ENCODE peak calls at places on chromosomes 12 and 14, in seven cellular contexts. P is H9, L is mesendoderm, O is IMR-90, D is mesenchymal stem cell, B is trophoblast cell, V is H1. A is an unnamed sample.

GRCh38 chr14:28142400-28143015 is 624.1 kb upstream of the FOXG1 start:
- DNase-seq in P (no peak), L (peak; percentile 22), O (no peak), D (no peak), B (no peak), V (no peak), A (no peak)

GRCh38 chr12:6821674-6822433 is at the start of gene GPR162:
- DNase-seq in P (peak; percentile 91), L (peak; percentile 84), O (peak; percentile 48), D (peak; percentile 74), B (no peak), V (peak; percentile 82), A (peak; percentile 70)

GRCh38 chr14:52954346-52955214 is 3.7 kb upstream of the FERMT2 start:
- DNase-seq in P (no peak), L (peak; percentile 85), O (peak; percentile 91), D (peak; percentile 63), B (no peak), V (no peak), A (no peak)

GRCh38 chr12:52037248-52037861 is 13.9 kb upstream of the NR4A1 start:
- DNase-seq in P (peak; percentile 61), L (peak; percentile 72), O (peak; percentile 46), D (peak; percentile 74), B (peak; percentile 75), V (peak; percentile 75), A (no peak)

GRCh38 chr12:52657305-52657902 is 5.4 kb upstream of the KRT2 start:
- DNase-seq in P (peak; percentile 5), L (no peak), O (no peak), D (no peak), B (no peak), V (no peak), A (no peak)

GRCh38 chr12:22101749-22102243 is 55.8 kb downstream of the CMAS start:
- DNase-seq in P (no peak), L (no peak), O (peak; percentile 89), D (peak; percentile 83), B (no peak), V (no peak), A (no peak)

GRCh38 chr12:1917172-1918070 is 1.0 kb downstream of the CACNA2D4 start:
- DNase-seq in P (peak; percentile 22), L (no peak), O (no peak), D (no peak), B (no peak), V (no peak), A (no peak)

GRCh38 chr14:31090872-31091764 is 64.9 kb upstream of the STRN3 start:
- DNase-seq in P (no peak), L (no peak), O (peak; percentile 97), D (peak; percentile 99), B (peak; percentile 7), V (no peak), A (no peak)

GRCh38 chr12:58592817-58593216 is 327.5 kb downstream of the LRIG3 start:
- DNase-seq in P (no peak), L (no peak), O (no peak), D (no peak), B (no peak), V (no peak), A (no peak)

GRCh38 chr12:89593233-89593632 is 67.4 kb upstream of the POC1B start:
- DNase-seq in P (no peak), L (no peak), O (no peak), D (no peak), B (no peak), V (no peak), A (no peak)

GRCh38 chr12:112798019-112798760 is 6.6 kb downstream of the RPH3A start:
- DNase-seq in P (no peak), L (no peak), O (no peak), D (no peak), B (no peak), V (no peak), A (no peak)

GRCh38 chr12:112795582-112795981 is 4.0 kb downstream of the RPH3A start:
- DNase-seq in P (no peak), L (no peak), O (no peak), D (no peak), B (no peak), V (no peak), A (no peak)

GRCh38 chr12:112792743-112793142 is 1.2 kb downstream of the RPH3A start:
- DNase-seq in P (no peak), L (no peak), O (no peak), D (no peak), B (no peak), V (no peak), A (no peak)

GRCh38 chr12:112794721-112795486 is 3.4 kb downstream of the RPH3A start:
- DNase-seq in P (no peak), L (no peak), O (no peak), D (no peak), B (no peak), V (no peak), A (no peak)

DNA sequence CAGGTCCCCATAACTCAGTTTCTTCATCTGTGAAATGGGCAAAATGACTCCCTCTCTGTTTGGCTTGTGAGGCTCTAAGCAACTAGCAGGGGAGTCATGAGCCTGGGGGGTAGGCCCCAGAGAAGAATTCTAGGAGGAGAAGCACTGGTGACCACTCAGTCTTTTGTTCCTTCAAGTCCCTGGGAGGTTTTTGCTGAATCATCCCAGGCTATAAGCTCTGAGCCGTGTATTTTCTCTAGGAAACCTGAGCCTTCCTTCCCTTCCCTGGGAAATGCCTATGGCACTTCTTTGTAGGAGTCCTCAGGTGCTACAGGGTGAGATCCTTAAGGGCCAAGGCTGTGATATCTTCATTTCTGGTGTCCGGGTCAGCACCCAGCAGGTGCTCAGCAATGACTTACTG is 4.5 kb downstream of the RPH3A start:
- DNase-seq in P (peak; percentile 50), L (peak; percentile 68), O (no peak), D (no peak), B (no peak), V (no peak), A (no peak)
- H2BK5ac ChIP-seq in P (no peak overlapping the region), L (no peak overlapping the region), O (no peak overlapping the region), D (no peak overlapping the region), B (no peak overlapping the region), V (peak overlapping the region; percentile 36), A (no peak overlapping the region)

GRCh38 chr14:36442824-36443241 is 77.2 kb downstream of the NKX2-1 start:
- DNase-seq in P (no peak), L (peak; percentile 30), O (no peak), D (no peak), B (no peak), V (no peak), A (peak; percentile 93)

GRCh38 chr14:36443374-36443773 is 76.7 kb downstream of the NKX2-1 start:
- DNase-seq in P (no peak), L (no peak), O (no peak), D (no peak), B (no peak), V (no peak), A (peak; percentile 58)

GRCh38 chr14:36441283-36441682 is 78.7 kb downstream of the NKX2-1 start:
- DNase-seq in P (no peak), L (no peak), O (no peak), D (no peak), B (no peak), V (no peak), A (no peak)

DNA sequence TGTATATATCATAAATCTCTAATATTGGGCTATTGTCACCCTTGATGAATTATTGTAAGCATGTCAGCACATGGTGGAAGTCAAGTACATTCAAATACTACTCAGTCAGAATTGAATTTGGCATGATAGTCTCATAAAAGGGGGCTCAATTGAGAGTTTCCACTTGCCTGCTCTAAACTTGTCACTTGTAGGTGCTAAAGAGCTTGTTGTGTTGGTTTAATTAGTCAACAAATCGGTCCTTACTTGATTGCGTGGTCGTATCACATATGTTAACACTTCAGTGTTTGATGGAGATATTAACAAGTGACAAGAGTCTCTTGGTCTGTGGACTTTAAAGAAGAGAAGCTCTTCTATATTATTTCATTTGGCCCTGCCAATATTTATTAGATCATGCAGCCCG is 81.1 kb downstream of the NKX2-1 start:
- DNase-seq in P (no peak), L (no peak), O (no peak), D (no peak), B (no peak), V (no peak), A (no peak)
- H3K18ac ChIP-seq in P (no peak overlapping the region), L (no peak overlapping the region), O (no peak overlapping the region), D (no peak overlapping the region), B (no peak overlapping the region), V (no peak overlapping the region), A (no peak overlapping the region)

DNA sequence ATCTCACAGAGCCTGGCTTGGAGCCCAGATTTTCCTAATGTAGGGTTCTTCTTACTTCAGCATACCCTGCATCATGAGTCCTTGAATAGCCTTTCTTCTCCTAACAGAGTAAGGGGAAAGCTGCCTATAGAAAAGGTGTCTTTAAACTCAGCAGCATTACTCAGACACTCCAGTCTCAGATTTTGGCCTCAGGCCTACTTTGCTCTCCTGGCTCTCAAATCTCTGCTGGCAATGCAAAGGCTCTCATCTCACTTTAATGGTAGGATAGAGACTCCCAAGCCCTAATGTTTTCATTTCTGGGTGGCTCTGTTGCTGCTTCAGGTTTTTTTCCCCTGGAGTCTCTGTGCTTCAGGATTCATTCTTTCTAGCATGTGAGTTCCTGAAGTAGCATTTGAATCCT is 9.1 kb upstream of the NKX2-8 start:
- DNase-seq in P (no peak), L (no peak), O (no peak), D (no peak), B (no peak), V (no peak), A (no peak)
- H2BK5ac ChIP-seq in P (no peak overlapping the region), L (no peak overlapping the region), O (no peak overlapping the region), D (no peak overlapping the region), B (no peak overlapping the region), V (no peak overlapping the region), A (no peak overlapping the region)

GRCh38 chr12:81021834-81022233 is 56.0 kb upstream of the ACSS3 start:
- DNase-seq in P (no peak), L (no peak), O (no peak), D (no peak), B (no peak), V (no peak), A (no peak)

GRCh38 chr12:81017792-81018191 is 60.1 kb upstream of the ACSS3 start:
- DNase-seq in P (no peak), L (no peak), O (no peak), D (no peak), B (no peak), V (no peak), A (no peak)

GRCh38 chr12:81021131-81021530 is 56.7 kb upstream of the ACSS3 start:
- DNase-seq in P (no peak), L (no peak), O (no peak), D (no peak), B (no peak), V (no peak), A (no peak)

DNA sequence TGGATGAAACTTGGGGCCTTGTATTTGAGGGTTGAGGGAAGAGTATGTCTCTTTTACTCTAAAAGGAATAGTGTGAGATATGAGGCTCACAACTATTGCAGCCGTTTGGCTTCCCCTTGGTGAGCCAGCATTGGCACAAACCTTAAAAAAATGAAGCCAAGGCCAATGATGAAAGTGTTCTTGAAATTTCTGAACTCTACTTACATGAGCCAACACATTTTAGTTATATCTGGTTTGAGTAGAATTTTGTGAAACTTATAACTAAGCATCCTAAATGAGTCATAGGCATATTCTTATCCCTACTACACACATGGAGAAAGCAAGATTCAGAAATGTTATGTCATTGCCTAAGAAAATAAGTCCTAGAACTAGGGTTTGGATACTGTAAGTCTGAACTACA is 55.3 kb upstream of the ACSS3 start:
- DNase-seq in P (no peak), L (no peak), O (no peak), D (no peak), B (no peak), V (no peak), A (no peak)
- H3K18ac ChIP-seq in P (no peak overlapping the region), L (no peak overlapping the region), O (no peak overlapping the region), D (no peak overlapping the region), B (no peak overlapping the region), V (no peak overlapping the region), A (no peak overlapping the region)